ENCODE peak calls at places on chromosomes 12 and 14, in six cellular contexts. One of them, this sample, is unnamed.

GRCh38 chr12:66698558-66698957 is 19.7 kb upstream of the GRIP1 start:
- DNase-seq in lower lobe of right lung: no peak
- DNase-seq in activated effector memory CD4-positive, alpha-beta T cell treated with Interleukin-2 at 50 U/mL for 16 hours: no peak
- DNase-seq in HS-27A: no peak
- DNase-seq in SIG-M5: no peak
- DNase-seq in NCI-H2171: no peak
- DNase-seq in this sample: no peak

GRCh38 chr14:61527325-61528100 is 167.8 kb upstream of the HIF1A start:
- DNase-seq in lower lobe of right lung: no peak
- DNase-seq in activated effector memory CD4-positive, alpha-beta T cell treated with Interleukin-2 at 50 U/mL for 16 hours: no peak
- DNase-seq in HS-27A: no peak
- DNase-seq in SIG-M5: no peak
- DNase-seq in NCI-H2171: no peak
- DNase-seq in this sample: peak

GRCh38 chr14:93859957-93860356 is 67.2 kb upstream of the FAM181A start:
- DNase-seq in lower lobe of right lung: no peak
- DNase-seq in activated effector memory CD4-positive, alpha-beta T cell treated with Interleukin-2 at 50 U/mL for 16 hours: no peak
- DNase-seq in HS-27A: no peak
- DNase-seq in SIG-M5: no peak
- DNase-seq in NCI-H2171: no peak
- DNase-seq in this sample: peak

GRCh38 chr14:52575858-52576257 is 23.2 kb downstream of the GPR137C start:
- DNase-seq in lower lobe of right lung: no peak
- DNase-seq in activated effector memory CD4-positive, alpha-beta T cell treated with Interleukin-2 at 50 U/mL for 16 hours: no peak
- DNase-seq in HS-27A: no peak
- DNase-seq in SIG-M5: no peak
- DNase-seq in NCI-H2171: no peak
- DNase-seq in this sample: no peak

GRCh38 chr12:40010899-40011774 is 94.7 kb downstream of the SLC2A13 start:
- DNase-seq in lower lobe of right lung: no peak
- DNase-seq in activated effector memory CD4-positive, alpha-beta T cell treated with Interleukin-2 at 50 U/mL for 16 hours: no peak
- DNase-seq in HS-27A: no peak
- DNase-seq in SIG-M5: peak
- DNase-seq in NCI-H2171: peak
- DNase-seq in this sample: peak

GRCh38 chr14:102957222-102957621 is 34.8 kb downstream of the AMN start:
- DNase-seq in lower lobe of right lung: no peak
- DNase-seq in activated effector memory CD4-positive, alpha-beta T cell treated with Interleukin-2 at 50 U/mL for 16 hours: no peak
- DNase-seq in HS-27A: no peak
- DNase-seq in SIG-M5: no peak
- DNase-seq in NCI-H2171: no peak
- DNase-seq in this sample: no peak

GRCh38 chr12:109753054-109753401 is 39.4 kb downstream of the FAM222A start:
- DNase-seq in lower lobe of right lung: peak
- DNase-seq in activated effector memory CD4-positive, alpha-beta T cell treated with Interleukin-2 at 50 U/mL for 16 hours: no peak
- DNase-seq in HS-27A: no peak
- DNase-seq in SIG-M5: no peak
- DNase-seq in NCI-H2171: no peak
- DNase-seq in this sample: no peak

GRCh38 chr12:27462851-27463250 is 16.3 kb downstream of the SMCO2 start:
- DNase-seq in lower lobe of right lung: no peak
- DNase-seq in activated effector memory CD4-positive, alpha-beta T cell treated with Interleukin-2 at 50 U/mL for 16 hours: no peak
- DNase-seq in HS-27A: no peak
- DNase-seq in SIG-M5: no peak
- DNase-seq in NCI-H2171: peak
- DNase-seq in this sample: no peak

GRCh38 chr12:62785941-62786559 is 148.9 kb downstream of the PPM1H start:
- DNase-seq in lower lobe of right lung: no peak
- DNase-seq in activated effector memory CD4-positive, alpha-beta T cell treated with Interleukin-2 at 50 U/mL for 16 hours: no peak
- DNase-seq in HS-27A: peak
- DNase-seq in SIG-M5: no peak
- DNase-seq in NCI-H2171: no peak
- DNase-seq in this sample: peak

GRCh38 chr12:99567072-99567471 is 80.5 kb upstream of the GARIN6 start:
- DNase-seq in lower lobe of right lung: no peak
- DNase-seq in activated effector memory CD4-positive, alpha-beta T cell treated with Interleukin-2 at 50 U/mL for 16 hours: no peak
- DNase-seq in HS-27A: no peak
- DNase-seq in SIG-M5: no peak
- DNase-seq in NCI-H2171: no peak
- DNase-seq in this sample: no peak

GRCh38 chr14:104133496-104133895 is 4.9 kb upstream of the KIF26A start:
- DNase-seq in lower lobe of right lung: no peak
- DNase-seq in activated effector memory CD4-positive, alpha-beta T cell treated with Interleukin-2 at 50 U/mL for 16 hours: no peak
- DNase-seq in HS-27A: no peak
- DNase-seq in SIG-M5: no peak
- DNase-seq in NCI-H2171: no peak
- DNase-seq in this sample: no peak

GRCh38 chr12:22731231-22731630 is 106.3 kb downstream of the ETNK1 start:
- DNase-seq in lower lobe of right lung: no peak
- DNase-seq in activated effector memory CD4-positive, alpha-beta T cell treated with Interleukin-2 at 50 U/mL for 16 hours: no peak
- DNase-seq in HS-27A: no peak
- DNase-seq in SIG-M5: no peak
- DNase-seq in NCI-H2171: no peak
- DNase-seq in this sample: no peak

GRCh38 chr14:78598046-78598652 is 428.0 kb downstream of the NRXN3 start:
- DNase-seq in lower lobe of right lung: peak
- DNase-seq in activated effector memory CD4-positive, alpha-beta T cell treated with Interleukin-2 at 50 U/mL for 16 hours: no peak
- DNase-seq in HS-27A: no peak
- DNase-seq in SIG-M5: no peak
- DNase-seq in NCI-H2171: peak
- DNase-seq in this sample: peak

GRCh38 chr14:22556021-22556989 is 32.7 kb downstream of the DAD1 start:
- DNase-seq in lower lobe of right lung: peak
- DNase-seq in activated effector memory CD4-positive, alpha-beta T cell treated with Interleukin-2 at 50 U/mL for 16 hours: peak
- DNase-seq in HS-27A: no peak
- DNase-seq in SIG-M5: peak
- DNase-seq in NCI-H2171: no peak
- DNase-seq in this sample: no peak

GRCh38 chr12:75960954-75961661 is 70.5 kb downstream of the PHLDA1 start:
- DNase-seq in lower lobe of right lung: no peak
- DNase-seq in activated effector memory CD4-positive, alpha-beta T cell treated with Interleukin-2 at 50 U/mL for 16 hours: no peak
- DNase-seq in HS-27A: no peak
- DNase-seq in SIG-M5: no peak
- DNase-seq in NCI-H2171: no peak
- DNase-seq in this sample: no peak

GRCh38 chr14:84976805-84977204 is 553.1 kb upstream of the FLRT2 start:
- DNase-seq in lower lobe of right lung: no peak
- DNase-seq in activated effector memory CD4-positive, alpha-beta T cell treated with Interleukin-2 at 50 U/mL for 16 hours: no peak
- DNase-seq in HS-27A: no peak
- DNase-seq in SIG-M5: no peak
- DNase-seq in NCI-H2171: peak
- DNase-seq in this sample: no peak

GRCh38 chr14:89417469-89418225 is 614 bp upstream of the FOXN3 start:
- DNase-seq in lower lobe of right lung: peak
- DNase-seq in activated effector memory CD4-positive, alpha-beta T cell treated with Interleukin-2 at 50 U/mL for 16 hours: peak
- DNase-seq in HS-27A: no peak
- DNase-seq in SIG-M5: no peak
- DNase-seq in NCI-H2171: peak
- DNase-seq in this sample: peak

GRCh38 chr12:54304187-54304810 is 3.5 kb upstream of the NFE2 start:
- DNase-seq in lower lobe of right lung: peak
- DNase-seq in activated effector memory CD4-positive, alpha-beta T cell treated with Interleukin-2 at 50 U/mL for 16 hours: no peak
- DNase-seq in HS-27A: no peak
- DNase-seq in SIG-M5: peak
- DNase-seq in NCI-H2171: no peak
- DNase-seq in this sample: peak

GRCh38 chr12:13087766-13088165 is 15.7 kb downstream of the GSG1 start:
- DNase-seq in lower lobe of right lung: no peak
- DNase-seq in activated effector memory CD4-positive, alpha-beta T cell treated with Interleukin-2 at 50 U/mL for 16 hours: no peak
- DNase-seq in HS-27A: no peak
- DNase-seq in SIG-M5: no peak
- DNase-seq in NCI-H2171: no peak
- DNase-seq in this sample: no peak

GRCh38 chr14:62118871-62119270 is 356.7 kb downstream of the SNAPC1 start:
- DNase-seq in lower lobe of right lung: no peak
- DNase-seq in activated effector memory CD4-positive, alpha-beta T cell treated with Interleukin-2 at 50 U/mL for 16 hours: no peak
- DNase-seq in HS-27A: no peak
- DNase-seq in SIG-M5: no peak
- DNase-seq in NCI-H2171: no peak
- DNase-seq in this sample: no peak

GRCh38 chr12:42759622-42760273 is 170.2 kb upstream of the PRICKLE1 start:
- DNase-seq in lower lobe of right lung: no peak
- DNase-seq in activated effector memory CD4-positive, alpha-beta T cell treated with Interleukin-2 at 50 U/mL for 16 hours: no peak
- DNase-seq in HS-27A: no peak
- DNase-seq in SIG-M5: no peak
- DNase-seq in NCI-H2171: no peak
- DNase-seq in this sample: peak

GRCh38 chr12:46221255-46222128 is 47.4 kb downstream of the SLC38A1 start:
- DNase-seq in lower lobe of right lung: no peak
- DNase-seq in activated effector memory CD4-positive, alpha-beta T cell treated with Interleukin-2 at 50 U/mL for 16 hours: no peak
- DNase-seq in HS-27A: peak
- DNase-seq in SIG-M5: no peak
- DNase-seq in NCI-H2171: no peak
- DNase-seq in this sample: no peak

GRCh38 chr12:115683240-115683765 is 594.2 kb downstream of the MED13L start:
- DNase-seq in lower lobe of right lung: no peak
- DNase-seq in activated effector memory CD4-positive, alpha-beta T cell treated with Interleukin-2 at 50 U/mL for 16 hours: no peak
- DNase-seq in HS-27A: no peak
- DNase-seq in SIG-M5: no peak
- DNase-seq in NCI-H2171: no peak
- DNase-seq in this sample: no peak

GRCh38 chr12:120252071-120252906 is 13.2 kb downstream of the PXN start:
- DNase-seq in lower lobe of right lung: no peak
- DNase-seq in activated effector memory CD4-positive, alpha-beta T cell treated with Interleukin-2 at 50 U/mL for 16 hours: peak
- DNase-seq in HS-27A: no peak
- DNase-seq in SIG-M5: no peak
- DNase-seq in NCI-H2171: no peak
- DNase-seq in this sample: no peak

GRCh38 chr12:2739832-2740641 is 54.7 kb upstream of the FKBP4 start:
- DNase-seq in lower lobe of right lung: no peak
- DNase-seq in activated effector memory CD4-positive, alpha-beta T cell treated with Interleukin-2 at 50 U/mL for 16 hours: no peak
- DNase-seq in HS-27A: peak
- DNase-seq in SIG-M5: no peak
- DNase-seq in NCI-H2171: peak
- DNase-seq in this sample: peak

GRCh38 chr14:50524071-50524470 is 8.3 kb downstream of the MAP4K5 start:
- DNase-seq in lower lobe of right lung: no peak
- DNase-seq in activated effector memory CD4-positive, alpha-beta T cell treated with Interleukin-2 at 50 U/mL for 16 hours: no peak
- DNase-seq in HS-27A: no peak
- DNase-seq in SIG-M5: no peak
- DNase-seq in NCI-H2171: no peak
- DNase-seq in this sample: no peak

GRCh38 chr14:49552630-49553029 is 33.5 kb downstream of the RPS29 start:
- DNase-seq in lower lobe of right lung: no peak
- DNase-seq in activated effector memory CD4-positive, alpha-beta T cell treated with Interleukin-2 at 50 U/mL for 16 hours: no peak
- DNase-seq in HS-27A: no peak
- DNase-seq in SIG-M5: no peak
- DNase-seq in NCI-H2171: no peak
- DNase-seq in this sample: no peak

GRCh38 chr12:93571360-93571853 is 1.1 kb upstream of the SOCS2 start:
- DNase-seq in lower lobe of right lung: peak
- DNase-seq in activated effector memory CD4-positive, alpha-beta T cell treated with Interleukin-2 at 50 U/mL for 16 hours: peak
- DNase-seq in HS-27A: peak
- DNase-seq in SIG-M5: no peak
- DNase-seq in NCI-H2171: peak
- DNase-seq in this sample: peak

GRCh38 chr12:57889541-57889989 is 43.0 kb upstream of the CTDSP2 start:
- DNase-seq in lower lobe of right lung: no peak
- DNase-seq in activated effector memory CD4-positive, alpha-beta T cell treated with Interleukin-2 at 50 U/mL for 16 hours: no peak
- DNase-seq in HS-27A: no peak
- DNase-seq in SIG-M5: no peak
- DNase-seq in NCI-H2171: no peak
- DNase-seq in this sample: peak

GRCh38 chr12:39692258-39692853 is 72.8 kb upstream of the ABCD2 start:
- DNase-seq in lower lobe of right lung: no peak
- DNase-seq in activated effector memory CD4-positive, alpha-beta T cell treated with Interleukin-2 at 50 U/mL for 16 hours: no peak
- DNase-seq in HS-27A: no peak
- DNase-seq in SIG-M5: no peak
- DNase-seq in NCI-H2171: no peak
- DNase-seq in this sample: no peak

GRCh38 chr14:52338282-52338681 is 24.2 kb downstream of the PTGER2 start:
- DNase-seq in lower lobe of right lung: no peak
- DNase-seq in activated effector memory CD4-positive, alpha-beta T cell treated with Interleukin-2 at 50 U/mL for 16 hours: no peak
- DNase-seq in HS-27A: no peak
- DNase-seq in SIG-M5: no peak
- DNase-seq in NCI-H2171: peak
- DNase-seq in this sample: peak

GRCh38 chr12:122192441-122192840 is 9.5 kb downstream of the LRRC43 start:
- DNase-seq in lower lobe of right lung: no peak
- DNase-seq in activated effector memory CD4-positive, alpha-beta T cell treated with Interleukin-2 at 50 U/mL for 16 hours: no peak
- DNase-seq in HS-27A: no peak
- DNase-seq in SIG-M5: no peak
- DNase-seq in NCI-H2171: no peak
- DNase-seq in this sample: no peak

This sample was measured in hepatocyte.